ENCODE peak calls at places on chromosomes 1 and 21, in seven cellular contexts. T, O, X, V, P, Z and K are unnamed samples.

GRCh38 chr1:102191723-102192122 is 195.0 kb upstream of the OLFM3 start:
- DNase-seq in O (peak; percentile 37), V (peak; percentile 25), X (no peak), T (no peak), P (no peak), Z (no peak), K (peak; percentile 15)

GRCh38 chr1:172513480-172513879 is 19.5 kb upstream of the SUCO start:
- DNase-seq in Z (no peak), X (no peak), P (no peak), V (no peak), O (no peak), T (no peak), K (no peak)

GRCh38 chr1:212162635-212163034 is 122.6 kb upstream of the PPP2R5A start:
- DNase-seq in V (peak; percentile 89), Z (peak; percentile 48), P (no peak), X (no peak), T (no peak), O (peak; percentile 40), K (no peak)

GRCh38 chr1:1080122-1080753 is 6.1 kb upstream of the RNF223 start:
- DNase-seq in V (peak; percentile 28), P (peak; percentile 74), X (peak; percentile 79), Z (peak; percentile 62), T (peak; percentile 71), O (peak; percentile 70), K (no peak)

GRCh38 chr1:193740762-193741161 is 554.3 kb upstream of the B3GALT2 start:
- DNase-seq in P (no peak), O (no peak), Z (no peak), X (no peak), T (no peak), V (no peak), K (no peak)

GRCh38 chr1:180227843-180228647 is 2.0 kb upstream of the LHX4 start:
- DNase-seq in P (no peak), X (no peak), T (no peak), Z (no peak), V (no peak), O (no peak), K (no peak)

GRCh38 chr1:213110349-213111300 is 59.6 kb downstream of the RPS6KC1 start:
- DNase-seq in V (no peak), X (no peak), T (no peak), P (no peak), O (no peak), Z (no peak), K (no peak)

GRCh38 chr1:184755226-184756065 is 788 bp upstream of the EDEM3 start:
- DNase-seq in P (no peak), X (no peak), O (no peak), V (peak; percentile 62), Z (no peak), T (no peak), K (peak; percentile 59)

GRCh38 chr21:17472592-17473271 is 40.1 kb upstream of the CXADR start:
- DNase-seq in T (no peak), Z (no peak), X (no peak), P (no peak), O (no peak), V (no peak), K (no peak)

GRCh38 chr1:223713546-223714420 is 1.4 kb downstream of the CAPN2 start:
- DNase-seq in O (no peak), Z (no peak), V (no peak), P (no peak), T (no peak), X (no peak), K (no peak)

GRCh38 chr1:47968489-47968888 is 28.7 kb downstream of the TRABD2B start:
- DNase-seq in Z (no peak), O (no peak), P (no peak), T (no peak), X (no peak), V (no peak), K (no peak)

GRCh38 chr21:16084776-16085364 is 355.1 kb downstream of the USP25 start:
- DNase-seq in V (no peak), X (no peak), Z (peak; percentile 46), T (no peak), O (peak; percentile 40), P (no peak), K (peak; percentile 15)

GRCh38 chr21:44730951-44731579 is 19.7 kb upstream of the TSPEAR start:
- DNase-seq in P (no peak), Z (no peak), T (no peak), V (peak; percentile 5), O (no peak), X (no peak), K (no peak)

GRCh38 chr1:89483010-89483756 is 41.4 kb upstream of the LRRC8B start:
- DNase-seq in P (peak; percentile 69), O (peak; percentile 71), V (peak; percentile 93), X (peak; percentile 74), Z (peak; percentile 50), T (peak; percentile 54), K (peak; percentile 43)

GRCh38 chr21:46183910-46184624 is at the start of gene SPATC1L:
- DNase-seq in P (peak; percentile 76), T (peak; percentile 76), Z (peak; percentile 71), O (peak; percentile 74), V (peak; percentile 90), X (peak; percentile 66), K (peak; percentile 9)

GRCh38 chr1:199490804-199491527 is 536.5 kb upstream of the NR5A2 start:
- DNase-seq in Z (no peak), X (no peak), O (no peak), P (no peak), T (no peak), V (peak; percentile 89), K (peak; percentile 62)

GRCh38 chr1:207495816-207496792 is at the start of gene CR1:
- DNase-seq in X (peak; percentile 69), V (peak; percentile 2), P (peak; percentile 54), O (peak; percentile 25), Z (peak; percentile 36), T (no peak), K (no peak)

GRCh38 chr1:84997667-84998600 is 1.0 kb upstream of the MCOLN2 start:
- DNase-seq in Z (peak; percentile 14), T (no peak), P (no peak), V (peak; percentile 16), X (peak; percentile 61), O (no peak), K (no peak)

GRCh38 chr1:85284202-85284601 is 7.8 kb upstream of the BCL10 start:
- DNase-seq in V (no peak), X (no peak), O (no peak), Z (no peak), T (no peak), P (no peak), K (no peak)

GRCh38 chr1:55826413-55827080 is 611.4 kb upstream of the USP24 start:
- DNase-seq in O (no peak), X (no peak), V (no peak), P (no peak), T (no peak), Z (no peak), K (no peak)

GRCh38 chr1:59026472-59026948 is 242.7 kb upstream of the JUN start:
- DNase-seq in P (no peak), X (no peak), T (no peak), V (peak; percentile 37), Z (no peak), O (no peak), K (no peak)

GRCh38 chr21:41953249-41953830 is 478 bp downstream of the C2CD2 start:
- DNase-seq in T (no peak), X (peak; percentile 75), V (no peak), P (no peak), O (no peak), Z (peak; percentile 36), K (no peak)
- H3K4me3 ChIP-seq in T (peak overlapping the region; percentile 83), X (peak overlapping the region; percentile 75), V (peak overlapping the region; percentile 63), P (peak overlapping the region; percentile 72), O (peak overlapping the region; percentile 65), Z (peak overlapping the region; percentile 84), K (peak overlapping the region; percentile 56)

GRCh38 chr1:110005971-110006370 is 21.4 kb downstream of the AHCYL1 start:
- DNase-seq in P (no peak), Z (no peak), O (no peak), X (no peak), T (no peak), V (peak; percentile 79), K (no peak)

GRCh38 chr1:110006516-110006915 is 22.0 kb downstream of the AHCYL1 start:
- DNase-seq in V (peak; percentile 31), Z (no peak), P (no peak), X (no peak), O (no peak), T (no peak), K (no peak)

GRCh38 chr1:110004583-110004982 is 20.0 kb downstream of the AHCYL1 start:
- DNase-seq in V (no peak), X (no peak), O (no peak), Z (no peak), T (no peak), P (no peak), K (no peak)

GRCh38 chr1:110002695-110003094 is 18.1 kb downstream of the AHCYL1 start:
- DNase-seq in P (no peak), X (no peak), O (no peak), V (no peak), T (no peak), Z (no peak), K (no peak)

DNA sequence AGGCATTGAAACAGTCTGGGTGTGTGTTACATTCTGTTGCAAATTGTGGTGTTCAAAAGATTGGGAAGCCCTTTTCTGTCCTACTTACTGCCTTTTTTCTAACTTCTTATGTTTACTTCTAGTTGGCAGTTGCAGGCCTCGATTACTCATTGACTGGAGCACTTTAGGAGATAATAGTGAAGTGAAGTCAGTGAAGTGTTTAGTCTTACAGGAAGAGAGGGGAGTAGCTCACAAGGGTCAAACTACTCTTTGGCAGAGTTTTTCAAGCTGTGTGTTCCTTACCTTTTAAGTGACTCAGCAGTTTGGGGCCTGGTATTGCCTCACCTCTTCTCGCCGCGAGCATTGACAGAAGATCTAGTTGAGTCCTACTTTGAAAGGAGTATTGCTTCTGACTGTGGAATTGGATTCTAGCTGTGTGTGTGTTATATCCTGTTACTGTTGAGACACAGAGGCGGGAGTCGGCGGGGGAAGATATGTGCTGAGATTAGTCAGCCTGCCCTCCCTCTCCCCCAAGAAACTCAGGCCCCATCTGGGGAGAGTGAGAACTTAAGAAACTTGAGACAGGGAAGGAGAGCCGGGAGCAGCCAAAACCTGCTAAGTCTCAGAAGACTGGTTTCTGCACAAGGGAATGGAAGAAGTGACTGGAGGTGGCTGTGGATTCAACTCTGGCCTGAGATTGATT is 19.3 kb downstream of the AHCYL1 start:
- DNase-seq in V (peak; percentile 99), Z (peak; percentile 51), O (peak; percentile 82), P (peak; percentile 83), X (peak; percentile 53), T (peak; percentile 75), K (peak; percentile 99)
- H3K4me3 ChIP-seq in V (peak overlapping the region; percentile 51), Z (peak overlapping the region; percentile 40), O (no peak overlapping the region), P (no peak overlapping the region), X (no peak overlapping the region), T (no peak overlapping the region), K (peak overlapping the region; percentile 46)

DNA sequence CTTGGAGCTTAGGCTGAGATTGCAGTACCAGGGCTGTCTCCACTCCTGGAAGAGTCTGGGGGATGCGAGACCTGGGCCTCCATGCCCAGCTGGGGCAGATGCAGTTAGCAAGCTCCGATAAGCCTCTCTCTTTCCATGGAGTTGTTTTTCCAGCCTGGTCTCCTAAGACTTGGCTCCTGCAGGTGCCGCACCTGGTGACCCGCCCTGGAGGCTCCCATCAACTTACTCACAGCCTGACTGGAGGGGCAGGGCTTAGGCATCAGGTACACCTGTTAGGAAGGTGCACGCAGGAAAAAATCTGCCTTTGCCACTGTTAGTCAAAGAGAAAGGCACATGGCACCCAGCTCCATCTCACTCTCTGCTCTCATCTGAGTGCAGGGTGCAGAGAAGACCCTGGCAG is 198.1 kb upstream of the TMEM51 start:
- DNase-seq in V (no peak), T (peak; percentile 42), P (no peak), Z (no peak), O (peak; percentile 87), X (peak; percentile 66), K (no peak)
- H3K4me3 ChIP-seq in V (no peak overlapping the region), T (no peak overlapping the region), P (no peak overlapping the region), Z (no peak overlapping the region), O (no peak overlapping the region), X (no peak overlapping the region), K (no peak overlapping the region)

GRCh38 chr1:39501666-39502065 is 10.2 kb downstream of the BMP8A start:
- DNase-seq in T (no peak), X (no peak), Z (no peak), V (no peak), P (no peak), O (no peak), K (no peak)
- H3K4me3 ChIP-seq in T (no peak overlapping the region), X (no peak overlapping the region), Z (no peak overlapping the region), V (no peak overlapping the region), P (no peak overlapping the region), O (no peak overlapping the region), K (no peak overlapping the region)